ENCODE peak calls at places on chromosome 3, in four cellular contexts. F is WERI-Rb-1, H is sigmoid colon, R is Panc1. N is an unnamed sample.

GRCh38 chr3:133663569-133664313 is 2.0 kb upstream of the TOPBP1 start:
- DNase-seq in R (no peak), F (peak), H (no peak), N (peak)

GRCh38 chr3:101010316-101010715 is 17.1 kb upstream of the ABI3BP start:
- DNase-seq in R (no peak), H (no peak), F (no peak), N (no peak)

GRCh38 chr3:143897558-143898305 is 49.5 kb upstream of the SLC9A9 start:
- DNase-seq in H (no peak), R (no peak), F (no peak), N (no peak)

GRCh38 chr3:112093180-112093522 is 7.0 kb downstream of the C3orf52 start:
- DNase-seq in H (no peak), R (no peak), F (no peak), N (no peak)

GRCh38 chr3:11560746-11561145 is 83.0 kb downstream of the VGLL4 start:
- DNase-seq in F (no peak), R (no peak), H (no peak), N (no peak)

GRCh38 chr3:100602506-100603444 is 6.6 kb upstream of the ADGRG7 start:
- DNase-seq in H (no peak), F (no peak), R (no peak), N (peak)

GRCh38 chr3:138479355-138479964 is 45.0 kb downstream of the ESYT3 start:
- DNase-seq in H (no peak), R (peak), F (peak), N (peak)

GRCh38 chr3:63089007-63089406 is 189.1 kb upstream of the SYNPR start:
- DNase-seq in R (no peak), H (no peak), F (no peak), N (no peak)

GRCh38 chr3:66592927-66593625 is 92.3 kb upstream of the LRIG1 start:
- DNase-seq in R (no peak), F (no peak), H (no peak), N (no peak)

GRCh38 chr3:81871358-81872152 is 110.1 kb upstream of the GBE1 start:
- DNase-seq in H (no peak), F (no peak), R (no peak), N (no peak)

GRCh38 chr3:117439812-117440211 is 730.2 kb downstream of the TUSC7 start:
- DNase-seq in R (no peak), F (peak), H (no peak), N (no peak)

GRCh38 chr3:86739244-86739643 is 251.7 kb downstream of the VGLL3 start:
- DNase-seq in F (no peak), R (no peak), H (no peak), N (no peak)

GRCh38 chr3:104547040-104547439 is 819.7 kb upstream of the ALCAM start:
- DNase-seq in H (no peak), F (no peak), R (no peak), N (no peak)

GRCh38 chr3:57556459-57557087 is 499 bp downstream of the PDE12 start:
- DNase-seq in H (peak), F (peak), R (no peak), N (no peak)

GRCh38 chr3:124078978-124079911 is 87.3 kb upstream of the ROPN1 start:
- DNase-seq in R (peak), H (no peak), F (peak), N (peak)

GRCh38 chr3:56914646-56915045 is 112.9 kb upstream of the ARHGEF3 start:
- DNase-seq in F (no peak), H (no peak), R (no peak), N (no peak)

GRCh38 chr3:141769171-141769894 is 6.1 kb downstream of the GRK7 start:
- DNase-seq in H (no peak), R (no peak), F (no peak), N (no peak)

GRCh38 chr3:3799173-3800075 is at the start of gene LRRN1:
- DNase-seq in F (peak), R (no peak), H (peak), N (no peak)

GRCh38 chr3:180284331-180285110 is 247.8 kb upstream of the PEX5L start:
- DNase-seq in R (no peak), F (no peak), H (no peak), N (no peak)

GRCh38 chr3:47266709-47267489 is 15.7 kb downstream of the KIF9 start:
- DNase-seq in F (no peak), H (peak), R (no peak), N (peak)

GRCh38 chr3:9247361-9248231 is 1.9 kb downstream of the SRGAP3 start:
- DNase-seq in F (no peak), H (no peak), R (no peak), N (no peak)
- H3K4me3 ChIP-seq in F (peak), H (peak), R (no peak), N (no peak)

GRCh38 chr3:42999212-42999611 is 20.1 kb downstream of the GASK1A start:
- DNase-seq in R (no peak), F (no peak), H (no peak), N (no peak)

GRCh38 chr3:43001094-43001553 is 22.0 kb downstream of the GASK1A start:
- DNase-seq in F (no peak), R (no peak), H (peak), N (no peak)

GRCh38 chr3:43004282-43004681 is 25.2 kb downstream of the GASK1A start:
- DNase-seq in H (no peak), F (no peak), R (no peak), N (no peak)

GRCh38 chr3:43005253-43005652 is 26.1 kb downstream of the GASK1A start:
- DNase-seq in F (no peak), H (no peak), R (no peak), N (no peak)

GRCh38 chr3:43001556-43002121 is 22.5 kb downstream of the GASK1A start:
- DNase-seq in H (peak), F (no peak), R (no peak), N (no peak)
- H3K4me3 ChIP-seq in H (no peak), F (no peak), R (no peak), N (no peak)

GRCh38 chr3:120451670-120452220 is 953 bp upstream of the FSTL1 start:
- DNase-seq in F (no peak), R (no peak), H (no peak), N (no peak)
- H3K4me3 ChIP-seq in F (peak), R (no peak), H (peak), N (no peak)

GRCh38 chr3:111073186-111073585 is 1.6 kb downstream of the NECTIN3 start:
- DNase-seq in H (no peak), F (no peak), R (no peak), N (no peak)
- H3K4me3 ChIP-seq in H (peak), F (peak), R (peak), N (peak)

GRCh38 chr3:42013652-42014442 is 51.9 kb upstream of the ULK4 start:
- DNase-seq in R (no peak), F (peak), H (peak), N (no peak)

GRCh38 chr3:42014443-42014945 is 52.6 kb upstream of the ULK4 start:
- DNase-seq in H (no peak), R (no peak), F (no peak), N (no peak)

GRCh38 chr3:42010530-42010929 is 48.6 kb upstream of the ULK4 start:
- DNase-seq in H (no peak), R (no peak), F (peak), N (no peak)

GRCh38 chr3:42012935-42013651 is 51.2 kb upstream of the ULK4 start:
- DNase-seq in H (peak), R (no peak), F (peak), N (peak)

DNA sequence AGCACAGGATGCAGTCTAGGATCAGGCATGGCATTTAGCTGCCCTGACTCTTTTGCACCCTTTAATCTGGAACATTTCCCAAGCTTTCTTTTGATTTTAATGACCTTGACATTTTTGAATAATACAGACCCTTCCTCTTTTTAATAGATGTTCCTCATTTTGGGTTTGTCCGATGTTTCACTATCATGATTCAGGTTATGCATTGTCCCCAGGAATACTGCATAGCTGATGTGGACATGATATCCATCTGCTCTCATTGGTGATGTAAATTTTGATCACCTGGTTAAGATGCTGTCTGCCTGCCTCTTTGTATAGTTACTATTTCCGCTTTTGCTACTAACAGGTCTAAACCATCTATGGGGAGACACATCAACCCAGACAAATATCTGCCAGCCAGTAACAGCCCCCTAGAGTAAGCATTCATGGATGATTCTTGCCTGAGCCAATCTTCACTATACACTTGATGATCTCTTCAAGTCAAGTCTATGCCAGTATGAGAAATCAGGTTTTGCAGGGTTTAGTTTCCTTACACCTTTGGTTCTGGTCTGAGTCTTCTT is 50.6 kb upstream of the ULK4 start:
- DNase-seq in F (no peak), H (no peak), R (no peak), N (no peak)
- H3K4me3 ChIP-seq in F (peak), H (no peak), R (peak), N (no peak)

GRCh38 chr3:172102123-172102882 is 62.9 kb downstream of the FNDC3B start:
- DNase-seq in F (no peak), H (no peak), R (no peak), N (no peak)
- H3K4me3 ChIP-seq in F (no peak), H (no peak), R (no peak), N (no peak)